ENCODE peak calls at places on chromosomes 12 and 14, in five cellular contexts. G is SK-N-SH; C is CD4-positive, alpha-beta T cell; U is astrocyte of the cerebellum; M is left lung. X is an unnamed sample.

GRCh38 chr14:28756896-28757570 is 9.6 kb upstream of the FOXG1 start:
- DNase-seq in G (peak; percentile 52), C (no peak), U (peak; percentile 52), M (no peak), X (no peak)

GRCh38 chr14:39050389-39050788 is 52.6 kb downstream of the SEC23A start:
- DNase-seq in G (no peak), C (no peak), U (peak; percentile 18), M (no peak), X (no peak)

GRCh38 chr14:66401447-66402095 is 84.6 kb upstream of the CCDC196 start:
- DNase-seq in G (peak; percentile 8), C (no peak), U (no peak), M (no peak), X (no peak)

GRCh38 chr14:74491952-74492351 is 1.2 kb downstream of the NPC2 start:
- DNase-seq in G (no peak), C (no peak), U (no peak), M (no peak), X (no peak)

GRCh38 chr12:97322388-97322787 is 140.2 kb upstream of the RMST start:
- DNase-seq in G (no peak), C (no peak), U (no peak), M (no peak), X (no peak)

GRCh38 chr14:46344327-46344937 is 307.1 kb downstream of the RPL10L start:
- DNase-seq in G (peak; percentile 0), C (no peak), U (peak; percentile 1), M (no peak), X (no peak)

GRCh38 chr14:101435546-101435945 is 125.7 kb upstream of the DIO3 start:
- DNase-seq in G (no peak), C (no peak), U (no peak), M (no peak), X (no peak)

GRCh38 chr14:81169711-81170103 is 51.1 kb downstream of the GTF2A1 start:
- DNase-seq in G (peak; percentile 32), C (peak; percentile 12), U (no peak), M (peak; percentile 78), X (no peak)

GRCh38 chr12:123966596-123966995 is 6.0 kb downstream of the CCDC92 start:
- DNase-seq in G (no peak), C (no peak), U (peak; percentile 27), M (no peak), X (no peak)

GRCh38 chr14:81129242-81129641 is 91.5 kb downstream of the GTF2A1 start:
- DNase-seq in G (no peak), C (no peak), U (no peak), M (no peak), X (no peak)

GRCh38 chr12:93484315-93484981 is 17.1 kb downstream of the MRPL42 start:
- DNase-seq in G (no peak), C (no peak), U (no peak), M (no peak), X (no peak)

GRCh38 chr14:71300474-71301359 is 393.5 kb downstream of the PCNX1 start:
- DNase-seq in G (no peak), C (no peak), U (no peak), M (no peak), X (no peak)

GRCh38 chr12:10205251-10205807 is 7.3 kb upstream of the GABARAPL1 start:
- DNase-seq in G (no peak), C (no peak), U (no peak), M (no peak), X (no peak)

GRCh38 chr14:101594511-101595148 is 33.3 kb downstream of the DIO3 start:
- DNase-seq in G (no peak), C (no peak), U (no peak), M (no peak), X (no peak)

GRCh38 chr12:6965026-6965661 is 5.3 kb downstream of the PHB2 start:
- DNase-seq in G (peak; percentile 89), C (peak; percentile 86), U (peak; percentile 69), M (peak; percentile 91), X (peak; percentile 84)

GRCh38 chr12:57616383-57617101 is 5.3 kb downstream of the ARHGEF25 start:
- DNase-seq in G (no peak), C (no peak), U (no peak), M (no peak), X (no peak)

GRCh38 chr14:36055052-36055378 is 121.5 kb downstream of the PTCSC3 start:
- DNase-seq in G (no peak), C (no peak), U (no peak), M (no peak), X (no peak)

GRCh38 chr14:53900499-53900898 is 56.1 kb downstream of the BMP4 start:
- DNase-seq in G (no peak), C (no peak), U (no peak), M (no peak), X (no peak)

GRCh38 chr12:106139422-106140141 is 828 bp upstream of the NUAK1 start:
- DNase-seq in G (no peak), C (no peak), U (no peak), M (peak; percentile 76), X (peak; percentile 32)

GRCh38 chr14:55881577-55882241 is 236.5 kb upstream of the PELI2 start:
- DNase-seq in G (no peak), C (no peak), U (no peak), M (no peak), X (no peak)

GRCh38 chr12:85951823-85952222 is 77.7 kb downstream of the NTS start:
- DNase-seq in G (peak; percentile 3), C (no peak), U (peak; percentile 34), M (no peak), X (no peak)

GRCh38 chr14:92471919-92472318 is 41.7 kb upstream of the RIN3 start:
- DNase-seq in G (no peak), C (no peak), U (peak; percentile 80), M (no peak), X (no peak)

GRCh38 chr12:104414581-104415305 is 42.0 kb upstream of the CHST11 start:
- DNase-seq in G (no peak), C (no peak), U (peak; percentile 15), M (no peak), X (no peak)

GRCh38 chr14:72608391-72609204 is 285.3 kb downstream of the DPF3 start:
- DNase-seq in G (no peak), C (no peak), U (peak; percentile 82), M (no peak), X (peak; percentile 8)

GRCh38 chr12:6569312-6569711 is 1.2 kb upstream of the NOP2 start:
- DNase-seq in G (no peak), C (no peak), U (no peak), M (no peak), X (no peak)

GRCh38 chr12:115850924-115851323 is 426.6 kb downstream of the MED13L start:
- DNase-seq in G (no peak), C (no peak), U (no peak), M (no peak), X (no peak)

GRCh38 chr12:22981711-22982110 is 356.7 kb downstream of the ETNK1 start:
- DNase-seq in G (no peak), C (no peak), U (no peak), M (no peak), X (no peak)

GRCh38 chr14:101055106-101055662 is 151.7 kb upstream of the RTL1 start:
- DNase-seq in G (no peak), C (no peak), U (no peak), M (no peak), X (no peak)

GRCh38 chr12:54125950-54126695 is 62.7 kb downstream of the SMUG1 start:
- DNase-seq in G (peak; percentile 78), C (no peak), U (no peak), M (no peak), X (no peak)

GRCh38 chr14:52080171-52080800 is 11.4 kb upstream of the NID2 start:
- DNase-seq in G (no peak), C (no peak), U (no peak), M (no peak), X (no peak)

GRCh38 chr14:92472860-92473259 is 40.7 kb upstream of the RIN3 start:
- DNase-seq in G (no peak), C (no peak), U (no peak), M (no peak), X (no peak)

GRCh38 chr14:71322660-71323250 is 415.5 kb downstream of the PCNX1 start:
- DNase-seq in G (peak; percentile 24), C (peak; percentile 3), U (peak; percentile 34), M (no peak), X (no peak)

GRCh38 chr14:70130498-70130897 is 58.3 kb downstream of the SLC8A3 start:
- DNase-seq in G (no peak), C (no peak), U (no peak), M (no peak), X (no peak)

GRCh38 chr14:106129274-106129673 is 602.9 kb downstream of the TMEM121 start:
- DNase-seq in G (no peak), C (no peak), U (no peak), M (no peak), X (no peak)
- TF ChIP-seq CTCF in G (no peak), C (peak; percentile 29), U (no peak), M (no peak), X (no peak)

GRCh38 chr12:3033538-3033865 is 43.7 kb upstream of the TSPAN9 start:
- DNase-seq in G (no peak), C (no peak), U (no peak), M (no peak), X (no peak)

GRCh38 chr12:3035815-3036702 is 41.1 kb upstream of the TSPAN9 start:
- DNase-seq in G (peak; percentile 52), C (no peak), U (no peak), M (no peak), X (no peak)

GRCh38 chr12:3036901-3037600 is 40.1 kb upstream of the TSPAN9 start:
- DNase-seq in G (no peak), C (no peak), U (no peak), M (no peak), X (no peak)

GRCh38 chr12:3034067-3034750 is 43.0 kb upstream of the TSPAN9 start:
- DNase-seq in G (peak; percentile 92), C (no peak), U (peak; percentile 31), M (no peak), X (no peak)

GRCh38 chr12:3035171-3035570 is 42.0 kb upstream of the TSPAN9 start:
- DNase-seq in G (no peak), C (no peak), U (no peak), M (no peak), X (no peak)
- TF ChIP-seq CTCF in G (no peak), C (no peak), U (no peak), M (no peak), X (no peak)

DNA sequence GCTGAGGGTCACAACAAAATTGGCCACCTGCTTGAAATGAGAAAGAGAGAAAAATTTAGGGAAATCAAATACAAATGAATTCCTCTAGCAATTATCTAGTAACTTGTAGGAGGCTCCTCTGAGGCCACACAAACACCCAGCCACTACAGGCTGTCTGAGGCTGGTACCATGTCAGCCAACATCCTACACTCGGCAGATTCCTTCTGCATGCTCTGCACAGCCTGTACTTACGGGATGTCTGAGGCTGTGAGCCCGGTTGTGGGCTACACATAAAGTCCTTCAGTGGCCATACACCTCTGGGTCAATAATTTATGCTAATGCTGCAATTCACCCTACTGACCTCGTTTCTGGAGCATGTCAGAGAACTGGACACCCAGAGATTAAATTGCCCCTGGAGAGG is 28.8 kb downstream of the WSCD2 start:
- DNase-seq in G (no peak), C (no peak), U (no peak), M (no peak), X (no peak)
- TF ChIP-seq CTCF in G (no peak), C (no peak), U (no peak), M (no peak), X (no peak)

DNA sequence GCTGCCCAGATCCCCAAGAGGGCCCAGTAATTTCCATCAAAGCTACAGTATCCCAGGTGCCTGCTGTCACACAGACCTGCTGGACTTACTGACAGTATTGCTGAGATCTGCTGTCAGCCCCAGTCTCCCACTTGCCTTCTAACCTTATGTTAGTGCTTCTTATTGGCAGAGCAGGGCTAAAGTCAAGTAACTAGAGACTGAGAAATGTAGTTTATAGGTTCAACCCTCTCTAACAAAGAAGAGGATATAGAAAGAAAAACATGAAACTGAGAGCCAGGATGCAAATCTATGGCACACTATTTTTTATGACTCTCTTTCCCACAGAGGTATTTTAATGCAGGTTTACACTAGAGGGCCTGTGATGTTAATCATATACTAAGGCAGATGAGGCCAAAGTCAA is 781.8 kb downstream of the VRK1 start:
- DNase-seq in G (no peak), C (no peak), U (no peak), M (no peak), X (no peak)
- TF ChIP-seq CTCF in G (no peak), C (no peak), U (no peak), M (no peak), X (no peak)

X was measured in natural killer cell.